ENCODE peak calls at places on chromosomes 6 and 20, in six cellular contexts. G is H9, P is IMR-90, F is mesenchymal stem cell, Y is H1, J is neuronal stem cell. Q is an unnamed sample.

GRCh38 chr6:129478379-129478778 is 231.6 kb downstream of the ARHGAP18 start:
- DNase-seq in F (no peak), J (no peak), Y (no peak), G (no peak), P (no peak), Q (no peak)

GRCh38 chr6:138422861-138423260 is 18.8 kb downstream of the HEBP2 start:
- DNase-seq in P (no peak), G (no peak), Y (no peak), J (no peak), F (peak), Q (no peak)

GRCh38 chr6:148295261-148295887 is 47.3 kb upstream of the SASH1 start:
- DNase-seq in Y (no peak), G (no peak), F (no peak), J (no peak), P (no peak), Q (no peak)

GRCh38 chr20:58647162-58647813 is 3.8 kb upstream of the STX16 start:
- DNase-seq in F (no peak), J (no peak), Y (no peak), P (no peak), G (no peak), Q (no peak)

GRCh38 chr6:37653933-37654565 is 43.6 kb downstream of the MDGA1 start:
- DNase-seq in Y (peak), J (no peak), P (peak), G (peak), F (no peak), Q (no peak)

GRCh38 chr6:133502451-133503259 is 261.5 kb downstream of the EYA4 start:
- DNase-seq in G (no peak), P (peak), J (no peak), Y (no peak), F (peak), Q (peak)

GRCh38 chr6:32972353-32973143 is 4.2 kb downstream of the BRD2 start:
- DNase-seq in J (no peak), F (no peak), P (no peak), G (no peak), Y (no peak), Q (peak)

GRCh38 chr6:49336514-49337131 is 126.4 kb downstream of the MMUT start:
- DNase-seq in J (no peak), P (peak), F (peak), Y (no peak), G (no peak), Q (peak)

GRCh38 chr6:33305052-33305451 is 6.3 kb upstream of the RGL2 start:
- DNase-seq in G (no peak), F (no peak), P (no peak), J (no peak), Y (no peak), Q (no peak)

GRCh38 chr6:125124250-125124777 is 29.3 kb upstream of the TPD52L1 start:
- DNase-seq in F (no peak), G (no peak), J (no peak), Y (no peak), P (no peak), Q (no peak)

GRCh38 chr20:25047766-25048165 is 10.2 kb downstream of the ACSS1 start:
- DNase-seq in J (no peak), Y (no peak), P (no peak), G (no peak), F (no peak), Q (no peak)

GRCh38 chr6:108796875-108797274 is 51.3 kb upstream of the ARMC2 start:
- DNase-seq in G (no peak), J (no peak), P (peak), F (peak), Y (no peak), Q (no peak)

GRCh38 chr20:62881662-62882395 is 20.2 kb upstream of the TCFL5 start:
- DNase-seq in J (no peak), G (no peak), Y (no peak), P (no peak), F (no peak), Q (no peak)

DNA sequence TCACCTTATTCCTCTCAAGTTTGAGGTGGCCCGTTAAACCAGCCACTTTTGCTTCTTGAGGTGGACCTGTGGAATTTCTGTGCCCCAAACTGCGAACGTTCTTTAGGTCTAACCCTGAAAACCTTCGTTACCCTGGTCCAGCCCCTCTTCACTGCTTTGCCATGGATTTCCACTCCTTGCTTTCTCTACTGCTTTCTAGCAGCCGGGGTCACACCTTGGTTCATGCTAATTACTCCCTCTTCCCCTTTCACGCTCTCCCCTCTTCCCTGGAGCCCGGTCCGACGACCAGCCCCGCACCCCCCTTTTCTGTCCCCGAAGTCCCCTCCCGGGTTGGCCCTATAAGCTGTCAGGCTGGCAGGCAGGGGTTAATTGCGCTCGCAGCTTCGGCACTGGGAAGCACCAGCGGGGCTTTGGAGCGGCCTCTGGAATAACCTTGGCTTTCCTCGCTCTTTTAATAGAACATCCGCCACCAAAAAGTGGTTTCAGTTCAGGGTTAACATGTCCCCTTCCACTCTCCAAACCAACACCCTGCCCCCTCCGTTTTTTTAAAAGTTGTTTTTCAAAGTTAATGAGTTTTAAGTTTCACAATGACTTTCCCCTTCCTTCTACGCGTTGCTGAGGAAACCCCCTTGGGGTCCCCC is 1.4 kb upstream of the HIVEP1 start:
- DNase-seq in P (no peak), G (peak), J (peak), F (no peak), Y (no peak), Q (no peak)
- H2BK120ac ChIP-seq in P (peak), G (no peak), J (no peak), F (peak), Y (peak), Q (peak)

DNA sequence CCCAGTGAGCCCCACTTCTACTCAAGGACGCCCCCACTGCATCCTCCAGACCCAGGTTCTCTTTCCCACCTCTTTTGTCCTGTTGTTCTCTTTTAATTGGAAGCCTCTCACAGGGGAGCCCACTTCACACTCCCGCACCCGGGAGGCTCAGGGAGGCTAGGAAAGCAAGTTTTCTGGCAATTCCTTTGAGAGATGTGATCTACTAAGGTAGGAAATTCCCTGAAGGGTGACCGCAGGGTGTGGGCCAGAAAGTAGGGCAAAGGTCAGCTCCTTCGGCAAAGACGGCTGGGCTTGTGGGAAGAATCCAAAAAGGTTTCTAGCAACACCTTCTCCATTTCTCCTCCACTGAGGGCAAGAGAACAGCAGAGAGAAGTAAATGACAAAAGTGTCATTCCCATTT is 98.1 kb upstream of the PTPN1 start:
- DNase-seq in Y (no peak), G (no peak), J (no peak), F (no peak), P (no peak), Q (peak)
- H3K14ac ChIP-seq in Y (no peak), G (no peak), J (no peak), F (no peak), P (peak), Q (no peak)

GRCh38 chr6:143536866-143537691 is 25.6 kb upstream of the FUCA2 start:
- DNase-seq in F (peak), G (peak), J (peak), P (peak), Y (no peak), Q (peak)

GRCh38 chr6:143538374-143538773 is 26.9 kb upstream of the FUCA2 start:
- DNase-seq in J (no peak), P (no peak), Y (no peak), G (no peak), F (no peak), Q (no peak)

GRCh38 chr6:143535189-143535614 is 23.7 kb upstream of the FUCA2 start:
- DNase-seq in Y (no peak), F (no peak), J (no peak), G (no peak), P (no peak), Q (no peak)

GRCh38 chr6:143539106-143539505 is 27.6 kb upstream of the FUCA2 start:
- DNase-seq in F (no peak), P (no peak), G (no peak), J (no peak), Y (no peak), Q (no peak)

GRCh38 chr6:143536461-143536865 is 24.9 kb upstream of the FUCA2 start:
- DNase-seq in J (peak), Y (no peak), F (peak), G (peak), P (peak), Q (peak)
- H2BK120ac ChIP-seq in J (no peak), Y (no peak), F (no peak), G (no peak), P (no peak), Q (no peak)

GRCh38 chr20:35837577-35838195 is 65.9 kb downstream of the PHF20 start:
- DNase-seq in F (no peak), P (peak), G (no peak), J (no peak), Y (no peak), Q (no peak)
- H3K14ac ChIP-seq in F (no peak), P (no peak), G (no peak), J (no peak), Y (no peak), Q (no peak)

GRCh38 chr6:141562181-141562800 is 570.4 kb upstream of the GJE1 start:
- DNase-seq in Y (no peak), G (peak), F (peak), P (no peak), J (no peak), Q (no peak)
- H2BK120ac ChIP-seq in Y (no peak), G (no peak), F (peak), P (peak), J (no peak), Q (peak)

DNA sequence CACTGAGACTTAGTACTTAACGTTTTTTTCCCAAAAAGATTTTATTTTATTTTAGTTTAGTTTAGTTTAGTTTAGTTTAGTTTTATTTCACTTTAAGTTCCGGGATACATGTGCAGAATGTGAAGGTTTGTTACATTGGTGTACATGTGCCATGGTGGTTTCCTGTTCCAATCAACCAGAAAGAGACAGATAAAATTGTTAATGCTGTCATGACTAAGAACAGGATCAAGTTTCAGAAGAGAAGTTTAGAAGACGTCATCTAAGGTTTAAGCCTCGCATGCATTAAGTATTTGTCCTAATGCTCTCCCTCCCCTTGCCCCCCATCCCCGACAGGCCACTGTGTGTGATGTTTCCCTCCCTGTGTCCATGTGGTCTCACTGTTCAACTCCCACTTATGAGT is 540.0 kb downstream of the KHDRBS2 start:
- DNase-seq in J (no peak), P (no peak), F (no peak), Y (no peak), G (no peak), Q (no peak)
- H3K14ac ChIP-seq in J (no peak), P (no peak), F (no peak), Y (no peak), G (no peak), Q (no peak)